ENCODE peak calls at places on chromosome 19, in eight cellular contexts. Z is dorsolateral prefrontal cortex, Q is uterus, P is breast epithelium, M is tibial nerve, I is ascending aorta, H is left lung, T is osteoblast. O is an unnamed sample.

GRCh38 chr19:28009696-28010095 is 1203.3 kb downstream of the UQCRFS1 start:
- DNase-seq in P (no peak), Q (no peak), T (no peak), H (no peak), M (no peak), I (no peak), Z (no peak), O (no peak)

GRCh38 chr19:38023245-38023644 is 116.2 kb downstream of the SIPA1L3 start:
- DNase-seq in Q (no peak), H (no peak), M (no peak), Z (no peak), P (no peak), I (no peak), T (no peak), O (no peak)

GRCh38 chr19:50649433-50650391 is at the start of gene C19orf81:
- DNase-seq in M (no peak), Q (no peak), P (no peak), H (no peak), Z (no peak), I (no peak), T (peak; percentile 74), O (no peak)

GRCh38 chr19:8371011-8371804 is 7.3 kb downstream of the ANGPTL4 start:
- DNase-seq in P (no peak), T (peak; percentile 78), H (no peak), Z (no peak), Q (no peak), I (no peak), M (no peak), O (no peak)

GRCh38 chr19:55095260-55096060 is 19.8 kb downstream of the EPS8L1 start:
- DNase-seq in P (no peak), H (no peak), M (no peak), I (no peak), Q (no peak), Z (no peak), T (peak; percentile 88), O (no peak)

GRCh38 chr19:18809149-18809978 is 18.3 kb upstream of the COMP start:
- DNase-seq in I (peak; percentile 91), M (peak; percentile 58), H (no peak), T (peak; percentile 91), Q (peak; percentile 83), Z (no peak), P (peak; percentile 82), O (no peak)

GRCh38 chr19:55552620-55553019 is 7.3 kb upstream of the SBK3 start:
- DNase-seq in P (peak; percentile 38), Q (no peak), T (peak; percentile 93), I (no peak), Z (no peak), M (no peak), H (no peak), O (no peak)

GRCh38 chr19:29812080-29812880 is 489 bp downstream of the CCNE1 start:
- DNase-seq in Q (no peak), I (no peak), T (peak; percentile 86), P (no peak), Z (no peak), M (no peak), H (peak; percentile 86), O (no peak)

GRCh38 chr19:46776927-46777911 is 11.2 kb downstream of the SLC1A5 start:
- DNase-seq in Z (no peak), P (no peak), I (no peak), Q (no peak), M (no peak), H (no peak), T (peak; percentile 68), O (no peak)

GRCh38 chr19:39265321-39265916 is 2.8 kb upstream of the IFNL2 start:
- DNase-seq in I (no peak), M (no peak), Q (no peak), H (peak; percentile 72), T (peak; percentile 80), P (no peak), Z (no peak), O (no peak)

GRCh38 chr19:11418518-11419506 is at the start of gene RGL3:
- DNase-seq in H (peak; percentile 89), Z (no peak), Q (no peak), I (peak; percentile 75), M (no peak), P (no peak), T (peak; percentile 87), O (no peak)

GRCh38 chr19:5040544-5041167 is 71.7 kb downstream of the KDM4B start:
- DNase-seq in P (no peak), Z (no peak), M (no peak), T (no peak), Q (no peak), I (no peak), H (no peak), O (no peak)

GRCh38 chr19:5038631-5039271 is 69.8 kb downstream of the KDM4B start:
- DNase-seq in Z (no peak), M (no peak), Q (no peak), I (no peak), H (no peak), T (peak; percentile 94), P (no peak), O (no peak)

GRCh38 chr19:5037936-5038335 is 69.0 kb downstream of the KDM4B start:
- DNase-seq in T (no peak), M (no peak), P (no peak), Q (no peak), I (no peak), H (no peak), Z (no peak), O (no peak)

GRCh38 chr19:5041168-5042038 is 72.5 kb downstream of the KDM4B start:
- DNase-seq in Q (no peak), P (no peak), H (no peak), M (no peak), I (no peak), Z (no peak), T (no peak), O (no peak)

GRCh38 chr19:5039642-5040543 is 71.0 kb downstream of the KDM4B start:
- DNase-seq in Q (no peak), Z (no peak), T (no peak), M (no peak), I (no peak), P (no peak), H (no peak), O (no peak)
- H3K27ac ChIP-seq in Q (no peak overlapping the region), Z (no peak overlapping the region), T (no peak overlapping the region), M (no peak overlapping the region), I (no peak overlapping the region), P (no peak overlapping the region), H (no peak overlapping the region), O (no peak overlapping the region)

GRCh38 chr19:44574201-44574950 is 39.0 kb upstream of the IGSF23 start:
- DNase-seq in P (no peak), T (no peak), H (no peak), I (no peak), Q (no peak), M (no peak), Z (no peak), O (no peak)
- TF ChIP-seq CTCF in P (no peak), T (no peak), H (no peak), I (no peak), Q (no peak), M (no peak), Z (no peak), O (no peak)

GRCh38 chr19:53389591-53390377 is 5.2 kb upstream of the ZNF765 start:
- DNase-seq in P (no peak), M (no peak), H (no peak), Z (no peak), T (no peak), I (no peak), Q (no peak), O (no peak)

GRCh38 chr19:53394522-53394973 is 401 bp upstream of the ZNF765 start:
- DNase-seq in M (peak; percentile 23), Z (peak; percentile 25), H (peak; percentile 84), P (peak; percentile 40), I (peak; percentile 77), Q (peak; percentile 49), T (peak; percentile 81), O (peak; percentile 76)

DNA sequence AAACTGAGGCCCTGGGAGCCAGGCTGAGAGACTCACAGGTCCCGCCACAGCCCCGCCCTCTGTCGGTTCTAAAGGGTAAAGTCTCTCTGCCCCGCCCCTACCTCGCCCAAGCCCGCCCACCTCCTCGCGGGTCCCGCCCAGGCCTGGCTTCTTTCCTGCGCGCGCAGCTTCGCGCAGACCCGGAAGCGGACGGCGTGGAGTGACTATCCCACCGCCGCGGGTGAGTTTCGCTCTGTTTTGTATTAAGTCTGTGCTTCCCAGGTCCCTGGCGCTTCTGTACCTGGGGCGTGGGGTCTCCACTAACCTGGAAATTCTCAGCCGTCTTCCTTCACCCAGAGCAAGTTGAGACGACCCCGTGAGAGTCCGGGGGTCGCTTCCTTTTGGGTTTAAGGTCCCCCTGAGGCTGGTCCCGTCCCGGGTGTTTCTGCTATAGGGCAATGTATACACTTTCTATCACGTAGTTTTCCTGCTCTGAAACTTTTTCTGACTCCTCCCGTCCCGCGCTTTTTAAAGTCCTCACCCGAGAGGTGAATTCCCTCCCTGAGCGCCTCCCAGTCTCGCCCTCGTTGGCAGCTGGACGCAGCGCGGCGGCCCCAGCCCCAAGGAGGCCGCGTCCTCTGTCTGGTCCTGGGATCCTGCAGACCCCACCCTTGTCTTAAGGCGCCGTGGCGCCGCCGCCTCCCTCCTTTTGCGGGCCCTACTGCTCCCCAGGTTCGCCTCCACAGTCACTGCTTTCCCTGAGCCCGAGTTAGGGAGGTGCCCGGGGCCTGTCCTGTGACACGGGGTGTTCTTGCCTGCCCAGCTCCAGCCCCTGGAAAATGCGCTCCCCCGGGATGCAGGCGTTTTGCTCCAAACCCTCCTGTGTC is at the start of gene ZNF765:
- DNase-seq in T (peak; percentile 97), M (peak; percentile 91), Q (peak; percentile 97), P (peak; percentile 92), H (peak; percentile 99), I (peak; percentile 97), Z (peak; percentile 85), O (peak; percentile 95)
- H3K4me3 ChIP-seq in T (peak within 1 kb of the TSS; percentile 92), M (peak within 1 kb of the TSS; percentile 69), Q (peak within 1 kb of the TSS; percentile 57), P (peak within 1 kb of the TSS; percentile 71), H (peak within 1 kb of the TSS; percentile 72), I (peak within 1 kb of the TSS; percentile 65), Z (peak within 1 kb of the TSS; percentile 77), O (peak within 1 kb of the TSS; percentile 69)

GRCh38 chr19:48230555-48231129 is 25.1 kb downstream of the CARD8 start:
- DNase-seq in I (no peak), P (no peak), H (no peak), Z (no peak), Q (no peak), T (no peak), M (no peak), O (no peak)
- H3K27ac ChIP-seq in I (no peak overlapping the region), P (no peak overlapping the region), H (no peak overlapping the region), Z (no peak overlapping the region), Q (no peak overlapping the region), T (no peak overlapping the region), M (no peak overlapping the region), O (no peak overlapping the region)

GRCh38 chr19:10106100-10106936 is at the start of gene PPAN:
- DNase-seq in T (peak; percentile 100), Q (peak; percentile 97), I (peak; percentile 98), M (peak; percentile 97), Z (peak; percentile 96), P (peak; percentile 97), H (peak; percentile 99), O (peak; percentile 97)
- TF ChIP-seq CTCF in T (no peak), Q (peak; percentile 17), I (no peak), M (no peak), Z (peak; percentile 54), P (no peak), H (no peak), O (no peak)